ENCODE peak calls at places on chromosomes 6 and 20, in six cellular contexts. One of them, this sample, is unnamed.

GRCh38 chr6:56528412-56528841 is 114.3 kb downstream of the DST start:
- DNase-seq in cardiac muscle cell: peak
- DNase-seq in tibial artery: no peak
- DNase-seq in fibroblast of pulmonary artery: peak
- DNase-seq in left lung: no peak
- DNase-seq in fibroblast of lung: peak
- DNase-seq in this sample: no peak

GRCh38 chr6:13733178-13733851 is 21.7 kb upstream of the RANBP9 start:
- DNase-seq in fibroblast of lung: peak
- DNase-seq in fibroblast of pulmonary artery: peak
- DNase-seq in tibial artery: peak
- DNase-seq in cardiac muscle cell: peak
- DNase-seq in left lung: no peak
- DNase-seq in this sample: peak

GRCh38 chr6:12592634-12593033 is 123.9 kb upstream of the PHACTR1 start:
- DNase-seq in left lung: no peak
- DNase-seq in fibroblast of pulmonary artery: no peak
- DNase-seq in tibial artery: no peak
- DNase-seq in fibroblast of lung: no peak
- DNase-seq in cardiac muscle cell: no peak
- DNase-seq in this sample: no peak

GRCh38 chr6:146770275-146770964 is 171.6 kb downstream of the ADGB start:
- DNase-seq in cardiac muscle cell: no peak
- DNase-seq in fibroblast of lung: no peak
- DNase-seq in tibial artery: peak
- DNase-seq in fibroblast of pulmonary artery: no peak
- DNase-seq in left lung: peak
- DNase-seq in this sample: no peak

GRCh38 chr6:117624869-117625481 is 22.7 kb upstream of the GOPC start:
- DNase-seq in left lung: no peak
- DNase-seq in fibroblast of pulmonary artery: no peak
- DNase-seq in cardiac muscle cell: no peak
- DNase-seq in tibial artery: no peak
- DNase-seq in fibroblast of lung: no peak
- DNase-seq in this sample: no peak

GRCh38 chr6:170180671-170181337 is 110.1 kb downstream of the DLL1 start:
- DNase-seq in fibroblast of lung: no peak
- DNase-seq in fibroblast of pulmonary artery: no peak
- DNase-seq in left lung: no peak
- DNase-seq in cardiac muscle cell: no peak
- DNase-seq in tibial artery: peak
- DNase-seq in this sample: no peak

GRCh38 chr6:79188885-79189505 is 45.5 kb downstream of the HMGN3 start:
- DNase-seq in fibroblast of lung: no peak
- DNase-seq in tibial artery: no peak
- DNase-seq in fibroblast of pulmonary artery: no peak
- DNase-seq in cardiac muscle cell: peak
- DNase-seq in left lung: no peak
- DNase-seq in this sample: no peak

GRCh38 chr20:57897891-57898290 is 188.1 kb upstream of the PMEPA1 start:
- DNase-seq in tibial artery: no peak
- DNase-seq in fibroblast of pulmonary artery: no peak
- DNase-seq in left lung: no peak
- DNase-seq in cardiac muscle cell: no peak
- DNase-seq in fibroblast of lung: no peak
- DNase-seq in this sample: no peak

GRCh38 chr6:159983641-159984080 is 14.8 kb downstream of the IGF2R start:
- DNase-seq in cardiac muscle cell: peak
- DNase-seq in left lung: no peak
- DNase-seq in fibroblast of pulmonary artery: peak
- DNase-seq in fibroblast of lung: no peak
- DNase-seq in tibial artery: no peak
- DNase-seq in this sample: no peak

DNA sequence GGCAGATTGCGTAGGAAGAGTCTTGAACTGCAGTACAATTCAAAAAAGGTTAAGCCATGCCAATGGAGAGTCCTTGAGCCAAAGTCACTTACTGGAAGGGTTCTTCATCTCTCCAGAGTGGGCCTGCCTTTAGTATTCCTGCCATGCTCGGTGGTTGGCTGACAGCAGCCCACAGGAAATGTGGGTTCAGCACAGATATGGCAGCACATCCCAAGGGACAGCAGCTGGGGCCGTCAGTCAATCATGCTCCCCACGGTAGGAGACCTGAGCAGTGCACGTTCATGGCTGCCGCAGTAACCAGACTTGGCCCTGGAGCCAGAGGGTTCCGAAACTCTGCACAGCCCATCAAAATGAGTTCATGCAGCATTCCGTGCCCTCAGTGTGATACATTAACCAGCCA is 63.6 kb upstream of the SIRPA start:
- DNase-seq in fibroblast of lung: no peak
- DNase-seq in fibroblast of pulmonary artery: no peak
- DNase-seq in cardiac muscle cell: no peak
- DNase-seq in left lung: no peak
- DNase-seq in tibial artery: no peak
- DNase-seq in this sample: no peak
- H3K4me3 ChIP-seq in fibroblast of lung: no peak
- H3K4me3 ChIP-seq in fibroblast of pulmonary artery: no peak
- H3K4me3 ChIP-seq in cardiac muscle cell: no peak
- H3K4me3 ChIP-seq in left lung: no peak
- H3K4me3 ChIP-seq in tibial artery: no peak
- H3K4me3 ChIP-seq in this sample: no peak

GRCh38 chr6:31862344-31863235 is at the start of gene NEU1:
- DNase-seq in cardiac muscle cell: peak
- DNase-seq in fibroblast of lung: peak
- DNase-seq in fibroblast of pulmonary artery: peak
- DNase-seq in tibial artery: peak
- DNase-seq in left lung: peak
- DNase-seq in this sample: peak

GRCh38 chr6:31859923-31860322 is 2.7 kb downstream of the NEU1 start:
- DNase-seq in left lung: no peak
- DNase-seq in fibroblast of pulmonary artery: no peak
- DNase-seq in cardiac muscle cell: no peak
- DNase-seq in fibroblast of lung: no peak
- DNase-seq in tibial artery: no peak
- DNase-seq in this sample: no peak

GRCh38 chr6:31860349-31860748 is 2.3 kb downstream of the NEU1 start:
- DNase-seq in cardiac muscle cell: no peak
- DNase-seq in fibroblast of pulmonary artery: no peak
- DNase-seq in left lung: no peak
- DNase-seq in tibial artery: no peak
- DNase-seq in fibroblast of lung: no peak
- DNase-seq in this sample: no peak

GRCh38 chr6:31861919-31862343 is 690 bp downstream of the NEU1 start:
- DNase-seq in left lung: no peak
- DNase-seq in cardiac muscle cell: no peak
- DNase-seq in fibroblast of pulmonary artery: no peak
- DNase-seq in tibial artery: no peak
- DNase-seq in fibroblast of lung: no peak
- DNase-seq in this sample: no peak

DNA sequence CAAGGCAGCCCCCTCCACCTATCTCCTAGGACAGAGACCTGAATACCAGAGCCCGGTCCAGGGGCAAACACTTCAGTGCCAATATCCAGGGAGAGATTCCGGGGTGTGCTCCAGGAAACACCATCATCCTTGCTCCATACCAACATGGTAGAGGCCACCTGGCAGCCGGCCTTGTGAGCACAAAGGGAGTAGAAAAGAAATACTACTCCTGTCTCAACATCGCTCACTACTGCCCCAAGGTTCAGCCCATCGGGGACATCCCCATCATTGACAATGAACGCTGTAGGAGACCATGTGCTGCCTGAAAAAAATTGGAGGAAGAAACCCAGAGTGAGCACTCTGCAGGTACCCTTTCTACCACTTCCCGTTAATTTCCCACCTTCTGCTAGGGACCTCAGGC is 1.5 kb downstream of the NEU1 start:
- DNase-seq in tibial artery: no peak
- DNase-seq in fibroblast of pulmonary artery: no peak
- DNase-seq in left lung: no peak
- DNase-seq in cardiac muscle cell: no peak
- DNase-seq in fibroblast of lung: no peak
- DNase-seq in this sample: no peak
- H3K4me3 ChIP-seq in tibial artery: no peak
- H3K4me3 ChIP-seq in fibroblast of pulmonary artery: no peak
- H3K4me3 ChIP-seq in left lung: no peak
- H3K4me3 ChIP-seq in cardiac muscle cell: no peak
- H3K4me3 ChIP-seq in fibroblast of lung: no peak
- H3K4me3 ChIP-seq in this sample: no peak

GRCh38 chr20:64062276-64062595 is 762 bp upstream of the TCEA2 start:
- DNase-seq in fibroblast of pulmonary artery: no peak
- DNase-seq in cardiac muscle cell: no peak
- DNase-seq in fibroblast of lung: no peak
- DNase-seq in tibial artery: no peak
- DNase-seq in left lung: no peak
- DNase-seq in this sample: no peak
- H3K4me3 ChIP-seq in fibroblast of pulmonary artery: peak
- H3K4me3 ChIP-seq in cardiac muscle cell: peak
- H3K4me3 ChIP-seq in fibroblast of lung: peak
- H3K4me3 ChIP-seq in tibial artery: peak
- H3K4me3 ChIP-seq in left lung: peak
- H3K4me3 ChIP-seq in this sample: peak

DNA sequence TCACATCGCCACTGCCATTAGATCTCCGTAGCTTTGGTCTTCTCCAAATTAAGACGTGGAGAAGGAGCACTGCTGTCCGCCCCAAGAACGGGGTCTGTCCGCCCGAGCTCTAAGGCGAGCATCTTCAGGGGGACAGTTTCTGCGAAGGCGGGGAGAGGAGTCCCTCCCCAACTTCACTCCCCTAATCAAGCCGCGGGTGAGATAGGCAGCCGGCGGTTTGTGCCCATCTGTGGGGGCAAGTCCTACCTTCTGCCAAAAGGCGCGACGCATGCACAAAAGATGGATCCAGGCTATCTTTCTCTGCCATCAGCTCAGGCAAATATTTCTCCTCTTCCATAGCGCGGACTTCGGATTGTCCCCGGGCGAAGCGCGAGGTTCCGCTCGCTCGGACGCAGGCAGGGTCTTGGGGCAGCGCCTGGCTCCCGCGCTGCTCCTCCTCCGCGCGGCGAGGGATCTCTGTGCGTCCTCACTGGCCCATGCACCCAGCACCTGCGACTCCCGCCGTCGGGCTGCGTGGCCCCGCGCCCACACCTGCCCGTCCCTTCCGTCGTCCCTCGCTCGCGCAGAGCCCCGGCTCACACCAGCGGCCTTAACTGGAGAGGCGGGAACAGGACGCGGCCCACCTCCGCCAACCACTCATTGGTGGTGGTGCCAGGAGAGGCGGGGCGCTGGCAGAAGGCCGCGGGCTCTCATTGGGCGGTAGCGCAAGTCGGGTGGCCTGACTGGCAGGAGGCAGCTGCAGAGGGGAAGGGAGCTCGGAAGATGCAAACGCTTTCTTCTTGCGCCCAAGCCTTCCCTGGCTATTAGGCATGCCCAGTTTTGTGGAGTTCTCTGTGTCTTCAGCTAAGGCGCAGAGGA is at the start of gene KHDRBS2:
- DNase-seq in fibroblast of pulmonary artery: peak
- DNase-seq in cardiac muscle cell: peak
- DNase-seq in left lung: peak
- DNase-seq in fibroblast of lung: no peak
- DNase-seq in tibial artery: peak
- DNase-seq in this sample: peak
- H3K4me3 ChIP-seq in fibroblast of pulmonary artery: no peak
- H3K4me3 ChIP-seq in cardiac muscle cell: peak
- H3K4me3 ChIP-seq in left lung: peak
- H3K4me3 ChIP-seq in fibroblast of lung: no peak
- H3K4me3 ChIP-seq in tibial artery: peak
- H3K4me3 ChIP-seq in this sample: peak

DNA sequence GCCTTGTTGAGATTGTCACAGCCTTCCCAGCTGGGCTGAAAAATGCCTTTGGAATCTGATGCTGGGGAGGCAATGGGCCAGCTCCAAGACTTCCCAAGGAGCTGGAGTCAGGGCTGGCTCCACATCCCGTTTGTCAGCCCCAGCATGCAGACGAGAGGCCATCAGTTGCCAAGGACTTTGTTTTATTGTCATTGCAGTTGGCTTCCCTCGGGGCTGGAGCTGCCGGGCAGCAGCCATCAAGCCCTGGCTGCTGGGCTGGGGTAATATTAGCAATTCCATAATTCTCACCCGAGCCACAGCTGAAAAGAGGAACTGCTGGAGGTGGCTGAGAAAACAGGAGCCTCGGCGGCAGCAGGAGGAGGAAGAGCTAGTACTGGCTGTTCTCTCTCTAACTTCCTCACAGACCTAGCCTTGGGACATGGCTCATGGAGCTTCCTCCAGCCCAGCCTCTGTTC is 182.5 kb downstream of the CDC5L start:
- DNase-seq in fibroblast of pulmonary artery: peak
- DNase-seq in tibial artery: peak
- DNase-seq in left lung: no peak
- DNase-seq in fibroblast of lung: peak
- DNase-seq in cardiac muscle cell: peak
- DNase-seq in this sample: peak
- H3K4me3 ChIP-seq in fibroblast of pulmonary artery: no peak
- H3K4me3 ChIP-seq in tibial artery: no peak
- H3K4me3 ChIP-seq in left lung: no peak
- H3K4me3 ChIP-seq in fibroblast of lung: no peak
- H3K4me3 ChIP-seq in cardiac muscle cell: no peak
- H3K4me3 ChIP-seq in this sample: no peak

GRCh38 chr6:24472181-24472580 is 17.2 kb downstream of the GPLD1 start:
- DNase-seq in fibroblast of pulmonary artery: no peak
- DNase-seq in left lung: no peak
- DNase-seq in cardiac muscle cell: no peak
- DNase-seq in tibial artery: no peak
- DNase-seq in fibroblast of lung: no peak
- DNase-seq in this sample: no peak
- H3K4me3 ChIP-seq in fibroblast of pulmonary artery: no peak
- H3K4me3 ChIP-seq in left lung: no peak
- H3K4me3 ChIP-seq in cardiac muscle cell: no peak
- H3K4me3 ChIP-seq in tibial artery: no peak
- H3K4me3 ChIP-seq in fibroblast of lung: no peak
- H3K4me3 ChIP-seq in this sample: no peak

DNA sequence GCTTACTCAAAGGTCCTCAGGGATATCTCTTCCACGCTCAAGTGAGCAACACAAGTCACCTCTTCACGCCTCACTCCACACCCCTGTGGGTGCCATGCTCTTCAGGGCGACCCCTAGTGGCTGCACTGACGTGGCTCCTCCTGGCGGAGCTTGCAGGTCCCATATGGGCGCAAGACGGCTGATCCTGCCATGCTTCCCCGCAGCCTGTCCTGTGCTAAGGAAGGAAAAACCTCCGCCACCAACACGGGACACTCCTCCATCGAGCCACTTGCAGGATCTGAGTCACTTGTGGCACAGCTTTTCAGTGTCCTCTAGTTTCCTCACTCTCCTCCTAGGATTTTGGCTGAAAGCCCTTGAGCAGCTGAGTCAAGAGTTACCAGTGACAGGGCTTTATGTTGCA is 90.7 kb downstream of the KHDC1L start:
- DNase-seq in left lung: peak
- DNase-seq in cardiac muscle cell: peak
- DNase-seq in fibroblast of lung: peak
- DNase-seq in tibial artery: no peak
- DNase-seq in fibroblast of pulmonary artery: peak
- DNase-seq in this sample: no peak
- H3K4me3 ChIP-seq in left lung: no peak
- H3K4me3 ChIP-seq in cardiac muscle cell: no peak
- H3K4me3 ChIP-seq in fibroblast of lung: no peak
- H3K4me3 ChIP-seq in tibial artery: no peak
- H3K4me3 ChIP-seq in fibroblast of pulmonary artery: no peak
- H3K4me3 ChIP-seq in this sample: no peak

DNA sequence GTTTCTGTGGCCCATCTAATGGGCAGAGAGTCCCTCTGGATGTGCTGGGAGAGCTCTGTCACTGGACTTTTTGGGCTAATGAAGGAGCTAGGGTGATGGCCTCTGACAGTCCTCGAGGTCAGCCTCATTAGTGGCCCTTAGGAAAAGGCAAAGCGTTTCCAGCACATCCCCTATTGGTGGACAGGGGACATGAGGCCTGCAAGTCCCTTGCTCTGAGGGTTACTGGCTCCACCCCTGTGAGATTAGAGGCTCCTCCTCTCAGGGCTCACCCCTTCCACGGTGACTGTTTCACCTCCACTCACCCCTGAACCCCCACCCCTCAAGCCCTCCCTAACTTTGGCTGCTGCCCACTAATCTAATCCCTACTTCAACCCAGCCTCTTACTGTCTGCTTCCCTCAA is 12.8 kb upstream of the FANCE start:
- DNase-seq in tibial artery: no peak
- DNase-seq in left lung: no peak
- DNase-seq in fibroblast of lung: no peak
- DNase-seq in cardiac muscle cell: no peak
- DNase-seq in fibroblast of pulmonary artery: no peak
- DNase-seq in this sample: no peak
- H3K4me3 ChIP-seq in tibial artery: no peak
- H3K4me3 ChIP-seq in left lung: no peak
- H3K4me3 ChIP-seq in fibroblast of lung: no peak
- H3K4me3 ChIP-seq in cardiac muscle cell: no peak
- H3K4me3 ChIP-seq in fibroblast of pulmonary artery: no peak
- H3K4me3 ChIP-seq in this sample: no peak

This sample was measured in ascending aorta.